ENCODE peak calls at places on chromosomes 16 and 17, in ten cellular contexts. G is cardiac fibroblast, N is bronchial epithelial cell, K is Calu3, X is A549, E is foreskin keratinocyte, H is prostate gland, S is AG09319, F is neural crest cell, Q is mammary epithelial cell. D is an unnamed sample.

GRCh38 chr16:84459941-84460405 is 44.5 kb downstream of the MEAK7 start:
- DNase-seq in G (no peak), N (no peak), K (no peak), X (no peak), E (no peak), H (no peak), S (no peak), F (no peak), Q (no peak), D (no peak)

GRCh38 chr16:64234200-64234599 is 887.7 kb downstream of the CDH11 start:
- DNase-seq in G (no peak), N (no peak), K (no peak), X (no peak), E (no peak), H (no peak), S (no peak), F (no peak), Q (no peak), D (no peak)

GRCh38 chr16:15830832-15831451 is 25.9 kb downstream of the MYH11 start:
- DNase-seq in G (no peak), N (no peak), K (no peak), X (no peak), E (no peak), H (no peak), S (no peak), F (no peak), Q (no peak), D (no peak)

GRCh38 chr17:7606280-7606679 is 8.4 kb downstream of the FXR2 start:
- DNase-seq in G (no peak), N (no peak), K (no peak), X (no peak), E (no peak), H (no peak), S (no peak), F (no peak), Q (no peak), D (no peak)

GRCh38 chr16:26464576-26465266 is 602.0 kb upstream of the C16orf82 start:
- DNase-seq in G (no peak), N (no peak), K (no peak), X (no peak), E (no peak), H (no peak), S (no peak), F (no peak), Q (no peak), D (no peak)

GRCh38 chr16:25172831-25173230 is 43.9 kb upstream of the AQP8 start:
- DNase-seq in G (no peak), N (no peak), K (no peak), X (no peak), E (no peak), H (no peak), S (no peak), F (no peak), Q (no peak), D (no peak)

GRCh38 chr17:29242790-29243189 is 3.9 kb upstream of the CRYBA1 start:
- DNase-seq in G (no peak), N (no peak), K (no peak), X (no peak), E (no peak), H (no peak), S (no peak), F (no peak), Q (no peak), D (no peak)

GRCh38 chr16:20383106-20384029 is 21.2 kb downstream of the PDILT start:
- DNase-seq in G (peak), N (peak), K (peak), X (peak), E (peak), H (peak), S (peak), F (peak), Q (peak), D (peak)

GRCh38 chr16:15461376-15461775 is 27.0 kb downstream of the BMERB1 start:
- DNase-seq in G (peak), N (no peak), K (no peak), X (no peak), E (no peak), H (no peak), S (no peak), F (no peak), Q (peak), D (peak)

GRCh38 chr16:9225527-9226316 is 134.3 kb downstream of the HAPSTR1 start:
- DNase-seq in G (no peak), N (no peak), K (peak), X (no peak), E (no peak), H (no peak), S (no peak), F (no peak), Q (no peak), D (peak)

GRCh38 chr17:39663340-39663687 is 1.8 kb upstream of the TCAP start:
- DNase-seq in G (no peak), N (no peak), K (no peak), X (no peak), E (no peak), H (no peak), S (no peak), F (no peak), Q (no peak), D (no peak)

GRCh38 chr16:79673635-79674034 is 73.1 kb upstream of the MAF start:
- DNase-seq in G (no peak), N (no peak), K (no peak), X (no peak), E (no peak), H (no peak), S (no peak), F (no peak), Q (no peak), D (no peak)

GRCh38 chr16:75620326-75621169 is 2.5 kb downstream of the ADAT1 start:
- DNase-seq in G (no peak), N (no peak), K (no peak), X (no peak), E (no peak), H (no peak), S (no peak), F (no peak), Q (no peak), D (no peak)

GRCh38 chr16:75319513-75320401 is 68.3 kb upstream of the BCAR1 start:
- DNase-seq in G (peak), N (peak), K (no peak), X (no peak), E (peak), H (no peak), S (peak), F (peak), Q (peak), D (peak)

GRCh38 chr17:9905902-9906301 is 831 bp upstream of the RCVRN start:
- DNase-seq in G (no peak), N (no peak), K (peak), X (peak), E (no peak), H (no peak), S (no peak), F (peak), Q (no peak), D (peak)

GRCh38 chr16:70746040-70746707 is 54.8 kb downstream of the VAC14 start:
- DNase-seq in G (peak), N (peak), K (peak), X (peak), E (no peak), H (peak), S (peak), F (no peak), Q (peak), D (peak)

GRCh38 chr17:27952366-27952765 is 59.2 kb upstream of the LYRM9 start:
- DNase-seq in G (no peak), N (no peak), K (no peak), X (no peak), E (no peak), H (no peak), S (no peak), F (no peak), Q (no peak), D (no peak)

GRCh38 chr17:37107406-37108083 is 158.8 kb downstream of the AATF start:
- DNase-seq in G (no peak), N (peak), K (no peak), X (no peak), E (no peak), H (peak), S (no peak), F (no peak), Q (peak), D (peak)

GRCh38 chr17:43316522-43317142 is 82.2 kb upstream of the ARL4D start:
- DNase-seq in G (no peak), N (no peak), K (no peak), X (no peak), E (no peak), H (no peak), S (no peak), F (no peak), Q (peak), D (no peak)

GRCh38 chr16:6749714-6750113 is 582.9 kb upstream of the RBFOX1 start:
- DNase-seq in G (no peak), N (no peak), K (no peak), X (no peak), E (no peak), H (no peak), S (no peak), F (no peak), Q (no peak), D (no peak)

GRCh38 chr16:29906520-29907244 is 6.4 kb downstream of the ASPHD1 start:
- DNase-seq in G (no peak), N (no peak), K (no peak), X (no peak), E (no peak), H (no peak), S (no peak), F (no peak), Q (no peak), D (no peak)

GRCh38 chr17:66791337-66791736 is 43.6 kb upstream of the CACNG5 start:
- DNase-seq in G (no peak), N (no peak), K (no peak), X (no peak), E (no peak), H (no peak), S (no peak), F (no peak), Q (no peak), D (no peak)

GRCh38 chr16:85248269-85248668 is 136.0 kb upstream of the CIBAR2 start:
- DNase-seq in G (no peak), N (no peak), K (no peak), X (no peak), E (no peak), H (no peak), S (no peak), F (no peak), Q (no peak), D (no peak)

DNA sequence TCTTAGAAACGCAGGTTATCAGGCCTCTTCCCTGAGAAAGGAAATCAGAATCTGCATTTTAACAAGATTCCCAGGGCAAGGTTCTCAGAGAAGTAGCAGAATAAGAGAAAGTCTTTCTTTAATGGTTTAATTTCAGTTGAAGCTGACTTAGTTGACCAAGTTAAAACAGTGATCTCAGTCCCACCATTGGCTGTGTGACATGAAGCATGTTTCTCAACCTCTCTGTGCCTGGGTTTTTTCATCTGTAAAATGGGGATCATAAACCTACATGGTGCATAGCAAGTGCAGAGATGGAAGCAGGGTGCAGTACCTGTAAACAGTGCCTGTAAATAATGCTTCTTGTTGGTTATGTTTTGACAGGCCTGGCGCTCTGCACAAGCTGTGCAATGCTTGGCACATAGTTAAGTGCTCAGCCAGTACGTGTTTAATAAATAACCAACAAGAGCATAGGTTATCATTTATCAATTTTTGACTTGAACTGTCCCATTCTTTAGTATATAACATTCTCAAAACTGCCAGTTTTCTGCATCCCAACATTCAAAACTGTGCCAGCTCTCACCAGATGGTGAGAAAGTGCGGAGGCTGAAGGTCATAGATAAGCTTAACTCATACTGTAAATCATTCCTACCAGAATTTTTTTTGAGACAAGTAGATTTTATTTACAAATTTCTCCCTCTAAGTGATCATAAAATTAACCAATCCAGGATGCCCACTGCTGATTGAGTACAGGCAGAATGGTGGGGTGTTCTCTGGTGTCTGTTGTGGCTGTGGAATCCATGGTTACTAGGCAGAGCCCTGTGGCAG is 6.9 kb downstream of the C17orf67 start:
- DNase-seq in G (no peak), N (no peak), K (no peak), X (no peak), E (no peak), H (no peak), S (no peak), F (no peak), Q (no peak), D (no peak)
- TF ChIP-seq CTCF in G (no peak), N (no peak), K (no peak), X (no peak), E (no peak), H (no peak), S (no peak), F (no peak), Q (no peak), D (no peak)

GRCh38 chr17:81259058-81259605 is 20.0 kb downstream of the NDUFAF8 start:
- DNase-seq in G (no peak), N (no peak), K (no peak), X (no peak), E (no peak), H (no peak), S (no peak), F (no peak), Q (no peak), D (no peak)

GRCh38 chr17:81261096-81261495 is 22.0 kb downstream of the NDUFAF8 start:
- DNase-seq in G (no peak), N (no peak), K (no peak), X (no peak), E (no peak), H (no peak), S (no peak), F (no peak), Q (no peak), D (no peak)

GRCh38 chr17:81260641-81261040 is 21.5 kb downstream of the NDUFAF8 start:
- DNase-seq in G (no peak), N (no peak), K (no peak), X (no peak), E (no peak), H (no peak), S (no peak), F (no peak), Q (no peak), D (no peak)

GRCh38 chr17:81261582-81262336 is 22.6 kb downstream of the NDUFAF8 start:
- DNase-seq in G (no peak), N (no peak), K (no peak), X (no peak), E (no peak), H (no peak), S (no peak), F (no peak), Q (no peak), D (no peak)

GRCh38 chr17:81260171-81260570 is 21.1 kb downstream of the NDUFAF8 start:
- DNase-seq in G (no peak), N (no peak), K (no peak), X (no peak), E (no peak), H (no peak), S (no peak), F (no peak), Q (no peak), D (no peak)
- TF ChIP-seq CTCF in G (no peak), N (no peak), K (no peak), X (no peak), E (no peak), H (no peak), S (no peak), F (no peak), Q (no peak), D (no peak)

DNA sequence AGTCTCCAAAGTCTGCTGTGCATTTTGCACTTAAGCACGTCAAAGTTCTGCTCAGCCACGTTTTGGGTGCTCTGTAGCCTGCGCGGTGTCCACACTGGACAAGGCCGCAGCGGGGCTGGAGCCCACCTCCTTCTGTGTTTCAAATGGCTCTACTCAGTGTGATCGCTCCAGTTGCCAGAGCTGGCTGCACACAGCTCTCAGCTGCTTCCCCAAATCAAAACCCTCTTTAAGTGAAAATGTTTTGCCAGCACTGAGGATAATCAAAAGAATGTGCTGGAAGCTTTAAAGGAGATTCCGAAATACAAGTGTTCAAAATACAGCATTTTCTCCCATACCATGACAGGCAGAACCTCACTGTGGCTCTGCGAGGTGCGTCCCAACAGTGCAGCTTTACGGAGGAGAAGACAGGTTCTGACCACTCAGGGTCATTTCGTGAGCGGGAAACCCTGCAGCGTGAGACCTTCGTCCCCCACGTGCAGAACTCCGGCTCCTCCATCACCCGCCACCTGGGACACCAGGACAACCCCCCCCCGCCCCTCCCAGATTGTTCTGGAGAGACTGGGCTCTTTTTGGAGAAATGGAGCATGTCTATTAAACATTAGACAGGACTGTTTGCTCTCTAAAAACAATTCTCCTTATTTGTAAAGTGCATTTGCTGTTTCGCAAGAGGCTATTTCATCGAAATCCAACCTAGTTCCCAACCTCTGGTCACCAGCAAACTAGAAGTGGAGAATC is 16.6 kb downstream of the TBC1D16 start:
- DNase-seq in G (no peak), N (no peak), K (no peak), X (no peak), E (no peak), H (no peak), S (no peak), F (no peak), Q (no peak), D (no peak)
- TF ChIP-seq CTCF in G (no peak), N (no peak), K (no peak), X (no peak), E (no peak), H (no peak), S (no peak), F (no peak), Q (no peak), D (no peak)

DNA sequence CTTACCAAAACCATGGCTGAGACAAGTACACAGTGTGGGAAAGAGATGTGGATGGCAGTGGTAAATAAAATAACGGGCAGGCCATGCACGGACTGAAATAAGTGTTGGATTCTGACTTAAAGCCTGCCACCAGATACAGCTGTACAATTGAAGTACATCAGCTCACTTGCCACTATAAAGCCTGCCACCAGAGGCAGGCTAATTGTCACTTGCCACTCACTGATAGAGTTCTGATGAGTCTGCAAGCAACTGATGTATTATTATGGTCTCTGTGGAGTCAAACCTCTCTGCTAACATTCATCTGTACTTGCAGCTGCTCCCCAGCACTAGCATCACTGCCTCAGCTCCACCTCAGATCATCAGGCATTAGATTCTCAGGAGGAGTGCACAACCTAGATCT is 93.0 kb downstream of the CYTH1 start:
- DNase-seq in G (no peak), N (no peak), K (no peak), X (no peak), E (no peak), H (no peak), S (no peak), F (no peak), Q (no peak), D (no peak)
- TF ChIP-seq CTCF in G (no peak), N (peak), K (no peak), X (no peak), E (no peak), H (peak), S (no peak), F (peak), Q (peak), D (no peak)

GRCh38 chr16:715448-716249 is 731 bp downstream of the METRN start:
- DNase-seq in G (no peak), N (no peak), K (peak), X (no peak), E (no peak), H (no peak), S (no peak), F (no peak), Q (no peak), D (no peak)
- TF ChIP-seq CTCF in G (no peak), N (peak), K (no peak), X (peak), E (peak), H (no peak), S (no peak), F (peak), Q (peak), D (no peak)

GRCh38 chr17:47950448-47950847 is 7.2 kb downstream of the PRR15L start:
- DNase-seq in G (no peak), N (no peak), K (peak), X (no peak), E (no peak), H (no peak), S (no peak), F (no peak), Q (peak), D (no peak)

GRCh38 chr17:47956818-47957590 is 679 bp downstream of the PRR15L start:
- DNase-seq in G (no peak), N (no peak), K (no peak), X (no peak), E (no peak), H (no peak), S (no peak), F (no peak), Q (no peak), D (peak)

GRCh38 chr17:47952181-47953021 is 5.3 kb downstream of the PRR15L start:
- DNase-seq in G (no peak), N (no peak), K (peak), X (no peak), E (no peak), H (no peak), S (no peak), F (no peak), Q (no peak), D (no peak)

GRCh38 chr17:47955497-47956461 is 1.9 kb downstream of the PRR15L start:
- DNase-seq in G (no peak), N (no peak), K (peak), X (no peak), E (no peak), H (peak), S (no peak), F (no peak), Q (peak), D (peak)

DNA sequence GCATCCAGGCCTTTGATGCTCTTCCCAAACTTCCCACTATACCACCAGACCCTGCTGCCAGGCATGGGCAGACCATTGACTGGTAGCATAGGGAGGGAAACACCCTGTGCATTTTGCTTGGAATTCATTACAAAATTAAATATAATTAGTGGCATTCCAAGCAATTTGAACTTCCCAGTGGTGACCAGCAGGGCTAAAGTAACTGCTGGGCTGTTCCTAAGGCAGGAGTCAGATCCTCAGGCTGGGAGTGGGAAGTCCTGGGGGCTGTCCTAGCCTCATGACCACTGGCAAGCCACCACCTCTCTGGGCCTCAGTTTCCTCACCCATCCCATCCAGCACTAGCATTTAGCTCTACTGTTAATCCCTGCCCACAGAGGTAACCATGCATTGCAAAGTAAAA is 3.7 kb downstream of the PRR15L start:
- DNase-seq in G (no peak), N (no peak), K (no peak), X (no peak), E (no peak), H (no peak), S (no peak), F (no peak), Q (no peak), D (no peak)
- TF ChIP-seq CTCF in G (no peak), N (no peak), K (peak), X (no peak), E (no peak), H (no peak), S (no peak), F (peak), Q (peak), D (no peak)

GRCh38 chr17:3043737-3044365 is 19.6 kb downstream of the OR1D5 start:
- DNase-seq in G (peak), N (no peak), K (peak), X (no peak), E (no peak), H (no peak), S (no peak), F (no peak), Q (no peak), D (no peak)
- TF ChIP-seq CTCF in G (peak), N (no peak), K (peak), X (no peak), E (peak), H (no peak), S (no peak), F (peak), Q (peak), D (peak)

D was measured in MCF 10A.